ENCODE peak calls at places on chromosome 21, in four cellular contexts. D, H, M and F are unnamed samples.

GRCh38 chr21:42782723-42783247 is 96.6 kb downstream of the WDR4 start:
- DNase-seq in H (no peak), D (no peak), M (no peak), F (peak)

GRCh38 chr21:38803075-38803474 is 2.7 kb upstream of the ETS2 start:
- DNase-seq in D (no peak), M (no peak), H (no peak), F (no peak)

GRCh38 chr21:21385404-21385803 is 387.2 kb downstream of the NCAM2 start:
- DNase-seq in D (no peak), H (no peak), M (no peak), F (no peak)

GRCh38 chr21:29300547-29301138 is 1.9 kb downstream of the BACH1 start:
- DNase-seq in H (peak), D (no peak), M (no peak), F (no peak)

GRCh38 chr21:29318354-29318753 is 19.6 kb downstream of the BACH1 start:
- DNase-seq in H (peak), M (no peak), D (peak), F (no peak)

GRCh38 chr21:32102426-32102825 is 176.4 kb downstream of the MIS18A start:
- DNase-seq in H (peak), D (no peak), M (no peak), F (no peak)

GRCh38 chr21:20523191-20523590 is 475.0 kb upstream of the NCAM2 start:
- DNase-seq in D (no peak), M (no peak), H (no peak), F (no peak)

GRCh38 chr21:29209696-29210095 is 79.3 kb downstream of the MAP3K7CL start:
- DNase-seq in D (no peak), M (no peak), H (peak), F (no peak)

GRCh38 chr21:29313662-29314408 is 15.1 kb downstream of the BACH1 start:
- DNase-seq in H (no peak), M (no peak), D (no peak), F (no peak)

GRCh38 chr21:32135401-32136363 is 143.2 kb downstream of the MIS18A start:
- DNase-seq in H (peak), M (no peak), D (no peak), F (peak)

GRCh38 chr21:18725653-18726052 is 322.1 kb upstream of the TMPRSS15 start:
- DNase-seq in D (no peak), H (no peak), M (no peak), F (no peak)

GRCh38 chr21:33578959-33579542 is 9.4 kb downstream of the DONSON start:
- DNase-seq in H (peak), D (no peak), M (no peak), F (no peak)

GRCh38 chr21:28754127-28754611 is 238.5 kb downstream of the LTN1 start:
- DNase-seq in M (no peak), H (peak), D (no peak), F (no peak)

GRCh38 chr21:32456497-32456918 is 44.0 kb downstream of the EVA1C start:
- DNase-seq in H (peak), D (no peak), M (no peak), F (no peak)

GRCh38 chr21:33360871-33361602 is 36.3 kb downstream of the IFNAR1 start:
- DNase-seq in D (peak), M (no peak), H (peak), F (peak)

GRCh38 chr21:38303300-38303699 is 46.5 kb downstream of the KCNJ15 start:
- DNase-seq in D (no peak), H (peak), M (no peak), F (no peak)

GRCh38 chr21:22356663-22357062 is 1358.5 kb downstream of the NCAM2 start:
- DNase-seq in D (no peak), H (no peak), M (no peak), F (no peak)

GRCh38 chr21:38999148-38999547 is 184.1 kb downstream of the PSMG1 start:
- DNase-seq in H (peak), M (no peak), D (no peak), F (no peak)

GRCh38 chr21:38769253-38769780 is 36.4 kb upstream of the ETS2 start:
- DNase-seq in H (peak), D (no peak), M (no peak), F (no peak)

GRCh38 chr21:20882462-20883415 is 115.5 kb upstream of the NCAM2 start:
- DNase-seq in M (no peak), H (peak), D (no peak), F (no peak)

GRCh38 chr21:39097335-39097861 is 85.9 kb downstream of the PSMG1 start:
- DNase-seq in H (no peak), M (no peak), D (no peak), F (peak)

GRCh38 chr21:38140192-38140905 is 116.4 kb upstream of the KCNJ15 start:
- DNase-seq in H (peak), D (peak), M (no peak), F (no peak)

GRCh38 chr21:33441489-33442477 is 38.0 kb downstream of the TMEM50B start:
- DNase-seq in M (no peak), H (peak), D (no peak), F (peak)

GRCh38 chr21:14361958-14362357 is 21.0 kb downstream of the HSPA13 start:
- DNase-seq in H (no peak), M (no peak), D (no peak), F (no peak)

GRCh38 chr21:32136546-32136945 is 142.3 kb downstream of the MIS18A start:
- DNase-seq in D (no peak), H (no peak), M (no peak), F (no peak)

GRCh38 chr21:28066051-28066450 is 926.6 kb downstream of the LTN1 start:
- DNase-seq in H (peak), M (no peak), D (no peak), F (no peak)

GRCh38 chr21:32580949-32581348 is 4.4 kb downstream of the TCP10L start:
- DNase-seq in D (no peak), H (no peak), M (no peak), F (no peak)

GRCh38 chr21:31930001-31930400 is 57.2 kb downstream of the HUNK start:
- DNase-seq in D (no peak), H (no peak), M (no peak), F (no peak)

GRCh38 chr21:27804515-27804914 is 837.6 kb upstream of the ADAMTS5 start:
- DNase-seq in H (no peak), M (no peak), D (no peak), F (no peak)

GRCh38 chr21:31714741-31715365 is 17.1 kb downstream of the SCAF4 start:
- DNase-seq in H (no peak), D (no peak), M (no peak), F (no peak)

GRCh38 chr21:20644552-20644951 is 353.7 kb upstream of the NCAM2 start:
- DNase-seq in M (no peak), H (no peak), D (no peak), F (no peak)

GRCh38 chr21:43874085-43874785 is 9.2 kb downstream of the AGPAT3 start:
- DNase-seq in M (no peak), D (no peak), H (no peak), F (no peak)

GRCh38 chr21:43869486-43870325 is 4.7 kb downstream of the AGPAT3 start:
- DNase-seq in D (no peak), H (no peak), M (no peak), F (no peak)

GRCh38 chr21:43871487-43871886 is 6.5 kb downstream of the AGPAT3 start:
- DNase-seq in M (no peak), H (no peak), D (no peak), F (no peak)

GRCh38 chr21:43873673-43874072 is 8.7 kb downstream of the AGPAT3 start:
- DNase-seq in H (no peak), M (no peak), D (no peak), F (no peak)

GRCh38 chr21:43872549-43873198 is 7.7 kb downstream of the AGPAT3 start:
- DNase-seq in D (no peak), M (no peak), H (no peak), F (no peak)
- H3K27ac ChIP-seq in D (no peak), M (no peak), H (no peak), F (no peak)

DNA sequence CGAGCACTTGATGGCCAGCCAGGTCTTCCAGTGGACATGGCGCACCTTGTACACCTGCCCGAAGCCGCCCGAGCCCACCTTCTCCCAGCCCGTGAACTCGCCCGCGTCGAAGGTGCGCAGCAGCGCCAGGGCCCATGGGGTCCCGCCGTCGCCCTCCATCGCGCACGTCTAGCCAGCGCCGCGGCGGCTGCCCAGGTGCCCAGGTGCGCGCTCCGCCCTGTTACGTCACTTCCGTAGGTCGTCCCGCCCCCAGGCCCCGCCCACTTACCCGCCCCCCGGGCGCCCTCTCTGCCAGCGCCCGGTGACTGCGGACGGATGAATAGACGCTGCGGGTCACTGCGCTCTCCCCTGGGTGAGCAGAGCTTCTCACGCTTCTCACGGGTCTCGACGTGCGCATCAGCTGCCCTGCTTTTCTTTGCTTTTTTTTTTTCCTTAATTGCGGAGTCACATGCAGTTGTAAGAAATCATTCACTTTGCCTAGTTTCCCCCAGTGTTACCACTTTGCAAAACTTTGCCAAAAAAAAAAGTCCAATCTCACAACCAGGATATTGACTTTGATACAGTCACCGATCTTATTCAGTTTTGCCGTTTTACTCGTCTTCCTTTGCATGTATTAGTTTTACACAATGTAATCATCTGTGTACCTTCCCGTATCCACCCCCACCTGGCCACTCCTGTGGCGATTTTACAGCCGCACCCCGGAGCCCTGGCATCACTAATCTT is at the start of gene RIPK4:
- DNase-seq in D (peak), H (peak), M (no peak), F (peak)
- H3K27ac ChIP-seq in D (peak), H (no peak), M (peak), F (peak)

GRCh38 chr21:34880401-34880800 is 168.7 kb downstream of the RUNX1 start:
- DNase-seq in M (no peak), H (no peak), D (no peak), F (no peak)

GRCh38 chr21:34882719-34883131 is 166.4 kb downstream of the RUNX1 start:
- DNase-seq in M (no peak), D (no peak), H (no peak), F (no peak)

GRCh38 chr21:34881894-34882371 is 167.2 kb downstream of the RUNX1 start:
- DNase-seq in D (no peak), M (no peak), H (peak), F (no peak)

GRCh38 chr21:34883501-34884271 is 165.4 kb downstream of the RUNX1 start:
- DNase-seq in H (no peak), D (no peak), M (no peak), F (no peak)

DNA sequence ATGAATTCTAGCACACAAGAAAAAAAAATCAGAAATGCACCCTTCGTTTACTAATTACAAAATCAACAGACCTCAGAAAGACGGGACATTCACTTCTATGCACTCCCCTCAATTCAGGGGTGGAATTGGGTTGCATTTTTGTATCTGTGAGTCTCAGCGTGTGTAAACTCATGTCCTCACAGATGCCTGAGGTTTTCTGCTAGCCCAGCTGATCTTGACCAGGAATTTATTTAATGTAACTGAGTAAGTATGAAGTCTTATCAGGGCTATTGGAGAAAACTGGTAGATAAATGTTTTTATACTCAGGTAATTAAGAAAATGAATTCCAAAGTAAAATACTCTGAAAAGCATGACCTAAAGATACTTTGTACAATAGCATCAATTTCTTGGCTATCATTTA is 167.7 kb downstream of the RUNX1 start:
- DNase-seq in H (peak), M (no peak), D (no peak), F (no peak)
- H3K27ac ChIP-seq in H (peak), M (peak), D (no peak), F (peak)

GRCh38 chr21:30582850-30583249 is 7.3 kb downstream of the KRTAP22-2 start:
- DNase-seq in D (no peak), M (no peak), H (no peak), F (no peak)

GRCh38 chr21:30580132-30580531 is 10.1 kb downstream of the KRTAP22-2 start:
- DNase-seq in M (no peak), D (no peak), H (no peak), F (no peak)

GRCh38 chr21:30577766-30578165 is 12.4 kb downstream of the KRTAP22-2 start:
- DNase-seq in D (no peak), H (no peak), M (no peak), F (no peak)

DNA sequence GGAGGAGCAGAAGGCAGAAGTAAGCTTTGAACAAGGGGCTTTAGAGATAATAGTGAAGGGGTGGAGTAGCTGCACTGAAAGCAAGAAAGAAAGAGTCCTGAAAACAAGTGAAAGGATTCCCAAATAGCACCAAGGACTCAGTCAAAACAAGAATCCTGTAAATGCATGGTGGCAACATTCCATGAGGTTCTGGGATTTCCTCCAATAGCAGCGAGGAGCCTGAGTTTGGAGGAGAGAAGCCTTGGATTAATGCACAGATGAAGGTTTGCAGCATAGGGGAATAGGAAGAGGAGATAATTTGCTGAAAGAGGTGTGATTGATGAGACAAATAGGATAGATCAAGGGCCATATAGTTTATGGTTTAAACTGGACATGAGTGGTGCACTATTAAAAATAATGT is 10.8 kb downstream of the KRTAP22-2 start:
- DNase-seq in M (no peak), D (no peak), H (no peak), F (no peak)
- H3K27ac ChIP-seq in M (no peak), D (no peak), H (no peak), F (no peak)

GRCh38 chr21:45306453-45306831 is 18.7 kb upstream of the POFUT2 start:
- DNase-seq in M (no peak), D (peak), H (no peak), F (no peak)
- H3K27ac ChIP-seq in M (peak), D (peak), H (peak), F (peak)

GRCh38 chr21:45718413-45718812 is 74.9 kb downstream of the PCBP3 start:
- DNase-seq in D (no peak), H (no peak), M (no peak), F (no peak)
- H3K27ac ChIP-seq in D (no peak), H (no peak), M (no peak), F (no peak)

GRCh38 chr21:16426936-16427335 is 697.2 kb downstream of the USP25 start:
- DNase-seq in H (no peak), M (no peak), D (no peak), F (no peak)

GRCh38 chr21:16424331-16424749 is 694.6 kb downstream of the USP25 start:
- DNase-seq in M (no peak), D (no peak), H (no peak), F (no peak)

GRCh38 chr21:16423921-16424320 is 694.1 kb downstream of the USP25 start:
- DNase-seq in H (no peak), D (no peak), M (no peak), F (no peak)

GRCh38 chr21:16427587-16428087 is 697.9 kb downstream of the USP25 start:
- DNase-seq in M (no peak), H (no peak), D (no peak), F (no peak)

DNA sequence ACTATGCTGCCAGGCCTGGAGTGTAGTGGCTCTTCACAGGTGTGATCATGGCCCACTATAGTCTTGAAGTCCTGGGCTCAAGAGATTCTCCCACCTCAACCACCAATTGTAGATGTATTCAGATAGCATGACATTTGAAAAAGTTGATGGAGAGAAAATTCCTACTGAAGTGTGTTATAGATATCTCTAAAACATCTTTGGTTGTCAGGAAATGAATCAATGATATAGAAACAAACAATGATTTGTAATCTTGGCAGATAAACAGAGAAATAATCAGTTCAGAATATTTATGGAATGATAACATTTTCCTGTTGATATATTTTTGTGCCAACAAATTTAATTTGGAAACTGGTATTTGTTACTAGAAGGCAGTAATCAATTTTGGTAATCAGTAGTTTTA is 695.5 kb downstream of the USP25 start:
- DNase-seq in M (no peak), D (no peak), H (no peak), F (no peak)
- H3K27ac ChIP-seq in M (peak), D (no peak), H (no peak), F (peak)

DNA sequence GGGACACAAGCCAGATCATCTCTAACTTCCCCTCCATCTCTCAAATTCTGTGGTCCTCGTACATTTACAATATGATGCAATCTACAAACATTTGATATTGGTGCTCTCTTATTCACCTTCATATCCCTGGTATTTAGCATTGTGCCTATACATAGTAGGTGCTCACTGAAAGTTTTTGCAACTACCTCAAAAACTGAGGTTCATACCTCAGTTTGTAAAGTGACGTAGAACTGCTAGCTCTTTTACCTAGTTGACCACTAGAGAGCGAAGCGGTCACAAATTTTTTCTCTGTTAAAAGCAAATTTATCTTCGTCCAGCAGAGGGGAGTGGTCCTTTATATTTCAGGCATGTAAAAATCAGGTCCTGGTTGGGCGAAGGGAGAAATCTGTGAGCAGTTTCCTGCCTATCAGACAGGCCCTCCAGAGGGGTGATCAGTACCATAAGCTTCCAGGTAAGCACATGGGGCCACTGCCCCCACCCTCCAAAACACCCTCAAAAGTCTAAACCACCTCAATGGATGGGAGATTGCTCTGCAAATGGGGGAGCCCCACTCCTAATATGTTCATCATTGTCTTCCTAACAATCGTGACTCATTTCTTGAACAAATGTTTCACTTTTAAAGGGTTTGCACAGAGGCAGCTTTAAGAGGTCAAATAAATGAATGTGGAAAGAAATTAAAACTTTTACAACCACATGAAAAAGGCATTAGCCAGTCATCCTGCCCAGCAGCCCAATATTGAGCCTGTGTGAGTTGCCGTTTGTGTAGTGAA is 10.6 kb upstream of the HLCS start:
- DNase-seq in D (no peak), M (no peak), H (peak), F (no peak)
- H3K27ac ChIP-seq in D (no peak), M (peak), H (no peak), F (peak)

GRCh38 chr21:40134731-40135492 is 267.7 kb downstream of the PCP4 start:
- DNase-seq in H (no peak), D (no peak), M (no peak), F (no peak)

GRCh38 chr21:40139636-40140035 is 272.4 kb downstream of the PCP4 start:
- DNase-seq in D (no peak), H (no peak), M (no peak), F (no peak)

GRCh38 chr21:40140675-40141074 is 273.4 kb downstream of the PCP4 start:
- DNase-seq in D (no peak), H (no peak), M (no peak), F (no peak)

GRCh38 chr21:40141621-40142020 is 274.4 kb downstream of the PCP4 start:
- DNase-seq in D (no peak), H (no peak), M (no peak), F (peak)

DNA sequence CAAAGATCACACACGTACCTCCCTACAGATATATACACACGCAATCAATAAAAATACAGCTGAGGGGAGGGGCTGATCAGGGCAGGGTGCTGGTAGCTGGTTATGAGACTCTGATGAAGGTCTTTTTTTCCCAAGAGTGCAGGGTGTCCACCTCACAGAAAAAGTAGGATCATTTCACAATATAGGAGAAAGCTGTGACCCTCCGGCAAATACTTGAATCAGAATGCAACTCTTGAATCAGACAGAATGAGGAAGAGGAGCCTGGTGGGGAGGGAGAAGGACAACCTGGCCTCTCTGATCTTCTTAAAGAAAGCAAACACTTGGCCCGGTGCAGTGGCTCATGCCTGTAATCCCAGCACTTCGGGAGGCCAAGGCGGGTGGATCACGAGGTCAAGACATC is 269.3 kb downstream of the PCP4 start:
- DNase-seq in D (no peak), H (no peak), M (no peak), F (no peak)
- H3K27ac ChIP-seq in D (no peak), H (no peak), M (no peak), F (no peak)